ENCODE peak calls at places on chromosome 15, in nine cellular contexts. O is upper lobe of right lung, L is lower leg skin, X is lower lobe of right lung, Y is fibroblast of the aortic adventitia, E is fibroblast of lung, R is breast epithelium, J is IMR-90, C is fibroblast of mammary gland. H is an unnamed sample.

GRCh38 chr15:57534279-57534678 is 57.4 kb upstream of the MYZAP start:
- DNase-seq in E (no peak), C (peak; percentile 25), J (no peak), L (no peak), O (no peak), Y (peak; percentile 74), X (no peak), R (no peak), H (peak; percentile 57)

GRCh38 chr15:29612701-29613100 is 209.6 kb downstream of the TJP1 start:
- DNase-seq in L (no peak), Y (peak; percentile 82), R (no peak), J (peak; percentile 41), O (no peak), X (no peak), C (no peak), E (peak; percentile 65), H (peak; percentile 82)

GRCh38 chr15:85828869-85829268 is 34.1 kb upstream of the KLHL25 start:
- DNase-seq in R (no peak), E (no peak), O (no peak), X (no peak), Y (no peak), L (no peak), C (no peak), J (no peak), H (no peak)

GRCh38 chr15:92076536-92076935 is 223.0 kb downstream of the SLCO3A1 start:
- DNase-seq in Y (no peak), E (no peak), X (no peak), O (no peak), L (no peak), R (no peak), C (no peak), J (no peak), H (no peak)

GRCh38 chr15:31025996-31026395 is 34.6 kb upstream of the MTMR10 start:
- DNase-seq in E (no peak), R (no peak), X (no peak), L (no peak), Y (no peak), O (no peak), C (no peak), J (no peak), H (no peak)

GRCh38 chr15:31471731-31472430 is 145.2 kb downstream of the KLF13 start:
- DNase-seq in J (peak; percentile 96), O (no peak), Y (peak; percentile 95), C (peak; percentile 85), E (peak; percentile 97), X (no peak), R (no peak), L (peak; percentile 15), H (peak; percentile 89)

GRCh38 chr15:38243278-38243677 is 9.4 kb upstream of the SPRED1 start:
- DNase-seq in O (no peak), R (no peak), Y (no peak), J (no peak), X (no peak), C (no peak), E (no peak), L (no peak), H (no peak)

GRCh38 chr15:74633781-74634180 is 18.1 kb downstream of the CLK3 start:
- DNase-seq in O (no peak), R (no peak), L (no peak), Y (no peak), E (no peak), C (no peak), J (no peak), X (no peak), H (no peak)

GRCh38 chr15:82820128-82820527 is 10.7 kb downstream of the WHAMM start:
- DNase-seq in X (no peak), O (no peak), C (no peak), E (no peak), Y (no peak), L (no peak), R (no peak), J (no peak), H (no peak)

GRCh38 chr15:86002444-86002843 is 77.2 kb upstream of the AGBL1 start:
- DNase-seq in C (no peak), L (no peak), O (no peak), E (peak; percentile 52), J (no peak), R (no peak), X (no peak), Y (no peak), H (no peak)

GRCh38 chr15:21261965-21262850 is 178.1 kb downstream of the POTEB3 start:
- DNase-seq in C (no peak), R (peak; percentile 54), O (peak; percentile 75), L (no peak), J (no peak), E (no peak), X (peak; percentile 58), Y (no peak), H (no peak)

GRCh38 chr15:41207687-41208448 is 22.7 kb downstream of the EXD1 start:
- DNase-seq in X (no peak), J (peak; percentile 61), O (no peak), Y (peak; percentile 41), C (peak; percentile 70), E (peak; percentile 75), L (no peak), R (no peak), H (peak; percentile 6)

GRCh38 chr15:100923076-100923475 is 3.9 kb downstream of the LRRK1 start:
- DNase-seq in Y (no peak), J (no peak), C (no peak), L (no peak), E (no peak), X (no peak), O (no peak), R (no peak), H (no peak)

GRCh38 chr15:100922192-100923040 is 3.3 kb downstream of the LRRK1 start:
- DNase-seq in L (no peak), C (no peak), E (no peak), X (no peak), R (no peak), O (no peak), Y (no peak), J (no peak), H (no peak)

GRCh38 chr15:100919481-100920405 is 586 bp downstream of the LRRK1 start:
- DNase-seq in J (peak; percentile 19), Y (no peak), X (peak; percentile 60), O (peak; percentile 73), C (peak; percentile 17), R (no peak), L (no peak), E (peak; percentile 42), H (no peak)

GRCh38 chr15:100918690-100919480 is at the start of gene LRRK1:
- DNase-seq in L (no peak), Y (peak; percentile 50), E (peak; percentile 61), O (peak; percentile 84), X (peak; percentile 77), R (no peak), J (peak; percentile 40), C (peak; percentile 32), H (peak; percentile 41)

GRCh38 chr15:100920516-100921135 is 1.5 kb downstream of the LRRK1 start:
- DNase-seq in Y (no peak), J (no peak), X (no peak), L (no peak), O (no peak), E (no peak), R (no peak), C (no peak), H (no peak)
- H3K4me3 ChIP-seq in Y (peak overlapping the region; percentile 79), J (no peak overlapping the region), X (peak overlapping the region; percentile 68), L (no peak overlapping the region), O (no peak overlapping the region), E (no peak overlapping the region), R (peak overlapping the region; percentile 96), C (peak overlapping the region; percentile 71), H (peak overlapping the region; percentile 68)

GRCh38 chr15:63504979-63505841 is 817 bp downstream of the USP3 start:
- DNase-seq in X (peak; percentile 83), C (peak; percentile 56), R (peak; percentile 68), E (peak; percentile 61), L (no peak), Y (peak; percentile 58), J (peak; percentile 51), O (peak; percentile 80), H (peak; percentile 57)
- TF ChIP-seq CTCF in X (peak; percentile 20), C (peak; percentile 28), R (peak; percentile 39), E (peak; percentile 23), L (no peak), Y (peak; percentile 46), J (peak; percentile 13), O (no peak), H (peak; percentile 23)

GRCh38 chr15:80167936-80168335 is 15.1 kb downstream of the FAH start:
- DNase-seq in L (no peak), X (no peak), O (no peak), C (no peak), J (no peak), E (no peak), Y (no peak), R (no peak), H (no peak)
- H3K4me3 ChIP-seq in L (no peak overlapping the region), X (no peak overlapping the region), O (no peak overlapping the region), C (no peak overlapping the region), J (no peak overlapping the region), E (no peak overlapping the region), Y (no peak overlapping the region), R (no peak overlapping the region), H (no peak overlapping the region)

DNA sequence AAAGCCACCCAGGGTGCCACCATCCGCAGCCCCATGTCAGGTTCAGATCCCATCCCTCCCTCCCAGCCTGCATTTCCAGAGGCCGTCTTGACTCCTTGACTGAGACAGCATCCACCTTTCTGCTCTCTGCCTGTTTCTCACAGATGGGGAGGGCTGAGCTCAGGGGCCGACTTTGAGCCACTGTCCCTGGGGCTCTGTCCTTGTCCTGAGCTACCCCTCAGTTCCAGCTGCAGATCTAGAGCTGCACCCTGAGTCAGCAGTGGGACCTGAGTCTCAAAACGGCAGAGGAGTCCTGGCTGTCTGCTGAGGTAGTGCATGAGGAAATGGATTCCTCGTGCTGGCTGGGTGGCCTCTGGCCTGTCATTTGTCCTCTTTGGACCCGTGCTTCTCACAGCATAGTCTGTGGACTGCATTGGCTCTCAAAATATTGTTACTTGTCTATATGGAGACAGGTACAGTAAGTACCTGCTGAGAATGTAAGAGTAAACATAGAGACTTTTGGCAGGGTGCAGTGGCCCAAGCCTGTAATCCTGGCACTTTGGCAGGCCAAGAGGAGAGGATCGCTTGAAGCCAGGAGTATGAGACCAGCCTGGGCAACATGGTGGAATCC is 22.3 kb downstream of the RPLP1 start:
- DNase-seq in J (peak; percentile 23), Y (no peak), X (no peak), R (no peak), C (no peak), E (no peak), O (no peak), L (no peak), H (no peak)
- TF ChIP-seq CTCF in J (peak; percentile 8), Y (peak; percentile 16), X (no peak), R (no peak), C (no peak), E (peak; percentile 17), O (no peak), L (no peak), H (no peak)

H was measured in fibroblast of pulmonary artery.